ENCODE peak calls at places on chromosome 18, in eight cellular contexts. L is suprapubic skin, F is A549, P is foreskin fibroblast, K is AG09309, J is GM20000, N is lower lobe of right lung, R is choroid plexus epithelial cell. X is an unnamed sample.
A peak's percentile ranks its signal among the peaks of the same experiment; 100 is the strongest.

GRCh38 chr18:27763936-27764335 is 413.0 kb downstream of the CDH2 start:
- DNase-seq in P (no peak), K (no peak), N (no peak), F (no peak), R (no peak), L (no peak), J (no peak), X (peak; percentile 26)

GRCh38 chr18:8910843-8911242 is 191.7 kb upstream of the NDUFV2 start:
- DNase-seq in F (no peak), P (peak; percentile 37), J (no peak), K (no peak), L (no peak), N (no peak), R (no peak), X (no peak)

GRCh38 chr18:79335833-79336360 is 59.8 kb upstream of the NFATC1 start:
- DNase-seq in R (no peak), L (no peak), F (no peak), P (no peak), K (no peak), N (no peak), J (no peak), X (no peak)

GRCh38 chr18:12041561-12041960 is 52.1 kb upstream of the ANKRD62 start:
- DNase-seq in N (no peak), J (no peak), P (peak; percentile 84), L (no peak), R (peak; percentile 95), F (peak; percentile 54), K (peak; percentile 73), X (peak; percentile 79)

GRCh38 chr18:67518566-67518965 is 2.0 kb upstream of the DSEL start:
- DNase-seq in K (no peak), R (no peak), L (no peak), F (no peak), P (peak; percentile 37), J (no peak), N (no peak), X (no peak)

GRCh38 chr18:9612215-9612830 is 2.0 kb downstream of the PPP4R1 start:
- DNase-seq in F (peak; percentile 74), J (peak; percentile 45), K (no peak), P (peak; percentile 68), L (no peak), N (no peak), R (peak; percentile 70), X (peak; percentile 86)

GRCh38 chr18:9992988-9993845 is 79.4 kb downstream of the VAPA start:
- DNase-seq in K (no peak), N (no peak), J (no peak), P (no peak), F (no peak), L (no peak), R (no peak), X (no peak)

GRCh38 chr18:7452331-7452730 is 114.8 kb upstream of the PTPRM start:
- DNase-seq in F (peak; percentile 43), K (no peak), N (no peak), R (peak; percentile 53), P (peak; percentile 6), L (no peak), J (peak; percentile 16), X (peak; percentile 39)

GRCh38 chr18:6748241-6748640 is 18.7 kb downstream of the ARHGAP28 start:
- DNase-seq in R (no peak), K (no peak), N (no peak), L (no peak), F (no peak), J (no peak), P (no peak), X (no peak)

GRCh38 chr18:31041346-31042067 is 1.0 kb downstream of the DSC3 start:
- DNase-seq in F (no peak), P (no peak), N (peak; percentile 44), K (no peak), R (no peak), L (no peak), J (peak; percentile 25), X (peak; percentile 51)

GRCh38 chr18:68555935-68556334 is 159.0 kb downstream of the TMX3 start:
- DNase-seq in F (no peak), N (no peak), P (peak; percentile 19), L (no peak), K (no peak), J (no peak), R (no peak), X (peak; percentile 72)

GRCh38 chr18:70337139-70337972 is 48.5 kb downstream of the SOCS6 start:
- DNase-seq in J (no peak), K (peak; percentile 60), P (peak; percentile 92), N (no peak), L (no peak), F (peak; percentile 85), R (peak; percentile 86), X (peak; percentile 98)

GRCh38 chr18:30271716-30272115 is 770.8 kb downstream of the DSC3 start:
- DNase-seq in K (no peak), P (no peak), R (no peak), L (no peak), F (no peak), N (no peak), J (no peak), X (peak; percentile 36)

GRCh38 chr18:49778826-49779465 is 34.4 kb downstream of the ACAA2 start:
- DNase-seq in P (no peak), J (no peak), L (no peak), F (no peak), R (peak; percentile 59), K (no peak), N (no peak), X (peak; percentile 97)

GRCh38 chr18:73839441-73839840 is 308.2 kb downstream of the FBXO15 start:
- DNase-seq in J (no peak), F (no peak), P (no peak), R (no peak), K (no peak), N (no peak), L (no peak), X (no peak)

GRCh38 chr18:73842795-73843394 is 304.7 kb downstream of the FBXO15 start:
- DNase-seq in L (no peak), R (peak; percentile 74), J (peak; percentile 54), N (no peak), P (peak; percentile 83), F (peak; percentile 40), K (no peak), X (peak; percentile 57)

GRCh38 chr18:73840319-73841065 is 307.1 kb downstream of the FBXO15 start:
- DNase-seq in R (no peak), L (no peak), P (no peak), N (no peak), F (no peak), J (no peak), K (no peak), X (no peak)

GRCh38 chr18:73841661-73842060 is 306.0 kb downstream of the FBXO15 start:
- DNase-seq in F (no peak), J (no peak), P (no peak), K (no peak), R (peak; percentile 38), N (no peak), L (no peak), X (peak; percentile 12)
- TF ChIP-seq CTCF in F (peak; percentile 8), J (no peak), P (peak; percentile 26), K (peak; percentile 26), R (peak; percentile 56), N (no peak), L (no peak), X (peak; percentile 38)

GRCh38 chr18:59272971-59273935 is at the start of gene RAX:
- DNase-seq in N (no peak), P (peak; percentile 46), K (no peak), J (peak; percentile 80), F (peak; percentile 42), R (peak; percentile 7), L (peak; percentile 73), X (no peak)
- TF ChIP-seq CTCF in N (no peak), P (no peak), K (peak; percentile 15), J (peak; percentile 16), F (no peak), R (peak; percentile 5), L (no peak), X (no peak)

GRCh38 chr18:37299471-37300304 is 265.9 kb downstream of the CELF4 start:
- DNase-seq in N (peak; percentile 81), J (no peak), F (peak; percentile 92), R (peak; percentile 98), P (peak; percentile 96), K (peak; percentile 87), L (no peak), X (peak; percentile 90)

GRCh38 chr18:37298816-37299215 is 266.8 kb downstream of the CELF4 start:
- DNase-seq in N (no peak), J (no peak), K (no peak), P (no peak), F (no peak), R (no peak), L (no peak), X (no peak)

GRCh38 chr18:37289423-37289822 is 276.2 kb downstream of the CELF4 start:
- DNase-seq in N (no peak), P (no peak), L (no peak), K (no peak), F (no peak), R (no peak), J (no peak), X (no peak)

GRCh38 chr18:37297106-37297505 is 268.5 kb downstream of the CELF4 start:
- DNase-seq in R (no peak), F (no peak), N (no peak), L (no peak), J (no peak), K (no peak), P (no peak), X (no peak)

DNA sequence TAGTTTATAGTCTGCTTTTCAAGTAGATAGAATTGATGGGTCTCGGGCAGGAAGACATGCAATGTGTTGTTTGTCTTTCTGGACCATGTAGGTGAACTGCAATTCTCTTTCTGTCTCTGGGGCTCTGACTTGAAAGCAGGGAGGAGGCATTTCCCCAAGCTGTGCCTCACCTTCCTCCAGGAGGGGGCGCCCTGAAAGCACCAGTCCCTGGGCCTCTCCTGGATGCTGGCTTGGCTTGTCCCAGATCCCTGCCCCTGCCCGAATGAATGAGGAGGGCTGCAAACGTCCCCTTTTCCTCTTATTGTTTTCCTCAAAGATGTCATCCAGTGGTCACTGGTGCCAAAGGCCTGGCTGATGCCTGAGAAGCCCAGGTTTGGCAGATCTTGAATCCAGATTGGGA is 270.6 kb downstream of the CELF4 start:
- DNase-seq in J (no peak), R (peak; percentile 19), K (no peak), L (no peak), P (peak; percentile 9), F (peak; percentile 45), N (no peak), X (peak; percentile 20)
- TF ChIP-seq CTCF in J (no peak), R (peak; percentile 45), K (peak; percentile 42), L (no peak), P (peak; percentile 26), F (peak; percentile 24), N (peak; percentile 10), X (peak; percentile 29)

GRCh38 chr18:55688066-55688465 is 100.1 kb upstream of the TCF4 start:
- DNase-seq in J (no peak), F (no peak), N (no peak), P (no peak), R (no peak), L (no peak), K (no peak), X (peak; percentile 21)

GRCh38 chr18:55685638-55686037 is 97.6 kb upstream of the TCF4 start:
- DNase-seq in R (no peak), K (no peak), L (no peak), F (no peak), J (no peak), P (no peak), N (no peak), X (peak; percentile 87)

DNA sequence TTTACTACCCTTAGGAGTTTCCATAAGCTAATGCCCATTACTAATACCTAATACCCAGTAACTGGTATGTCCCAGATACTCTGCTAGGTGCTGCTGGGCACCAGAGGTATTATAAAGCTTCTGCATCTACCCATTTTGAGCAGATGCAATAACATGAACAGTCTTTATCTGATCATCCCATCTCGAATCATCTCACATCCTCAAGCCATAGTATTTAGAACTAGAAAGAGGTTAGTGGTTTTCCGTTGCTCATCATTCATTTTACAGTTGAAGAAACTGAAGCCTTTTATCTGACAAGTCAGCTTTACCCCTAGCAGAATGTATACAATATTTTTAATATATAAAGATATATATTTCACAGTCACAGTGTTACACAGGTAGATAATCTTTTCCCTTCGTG is 99.1 kb upstream of the TCF4 start:
- DNase-seq in F (no peak), P (no peak), L (no peak), R (no peak), K (no peak), N (no peak), J (no peak), X (no peak)
- TF ChIP-seq CTCF in F (no peak), P (no peak), L (no peak), R (no peak), K (no peak), N (no peak), J (no peak), X (no peak)